ENCODE peak calls at places on chromosomes 1 and 21, in seven cellular contexts. One of them, this sample, is unnamed.

GRCh38 chr1:87243573-87243972 is 85.1 kb upstream of the LMO4 start:
- DNase-seq in HT-29: no peak
- DNase-seq in spleen: no peak
- DNase-seq in fibroblast of mammary gland: peak; percentile 56
- DNase-seq in stimulated activated CD4-positive, alpha-beta T cell treated with anti-CD3 and anti-CD28 coated beads, Interleukin-1b, Interleukin-23, amount 100 ng/mL, for 48 hours: no peak
- DNase-seq in EL: peak; percentile 53
- DNase-seq in activated T-cell treated with anti-CD3 and anti-CD28 coated beads, Interleukin-2, amount 50 U/mL, for 72 hours: no peak
- DNase-seq in this sample: no peak

GRCh38 chr1:76833856-76834255 is 33.4 kb upstream of the ST6GALNAC5 start:
- DNase-seq in activated T-cell treated with anti-CD3 and anti-CD28 coated beads, Interleukin-2, amount 50 U/mL, for 72 hours: no peak
- DNase-seq in stimulated activated CD4-positive, alpha-beta T cell treated with anti-CD3 and anti-CD28 coated beads, Interleukin-1b, Interleukin-23, amount 100 ng/mL, for 48 hours: no peak
- DNase-seq in spleen: no peak
- DNase-seq in EL: no peak
- DNase-seq in HT-29: no peak
- DNase-seq in fibroblast of mammary gland: no peak
- DNase-seq in this sample: no peak

GRCh38 chr1:95431216-95431615 is 197.2 kb downstream of the RWDD3 start:
- DNase-seq in spleen: no peak
- DNase-seq in activated T-cell treated with anti-CD3 and anti-CD28 coated beads, Interleukin-2, amount 50 U/mL, for 72 hours: no peak
- DNase-seq in stimulated activated CD4-positive, alpha-beta T cell treated with anti-CD3 and anti-CD28 coated beads, Interleukin-1b, Interleukin-23, amount 100 ng/mL, for 48 hours: no peak
- DNase-seq in HT-29: no peak
- DNase-seq in fibroblast of mammary gland: no peak
- DNase-seq in EL: no peak
- DNase-seq in this sample: no peak

GRCh38 chr1:67019600-67020136 is 34.3 kb downstream of the SLC35D1 start:
- DNase-seq in activated T-cell treated with anti-CD3 and anti-CD28 coated beads, Interleukin-2, amount 50 U/mL, for 72 hours: no peak
- DNase-seq in fibroblast of mammary gland: peak; percentile 45
- DNase-seq in stimulated activated CD4-positive, alpha-beta T cell treated with anti-CD3 and anti-CD28 coated beads, Interleukin-1b, Interleukin-23, amount 100 ng/mL, for 48 hours: no peak
- DNase-seq in spleen: no peak
- DNase-seq in EL: peak; percentile 91
- DNase-seq in HT-29: no peak
- DNase-seq in this sample: no peak

GRCh38 chr1:83779565-83779964 is 219.4 kb downstream of the TTLL7 start:
- DNase-seq in spleen: no peak
- DNase-seq in fibroblast of mammary gland: no peak
- DNase-seq in EL: no peak
- DNase-seq in stimulated activated CD4-positive, alpha-beta T cell treated with anti-CD3 and anti-CD28 coated beads, Interleukin-1b, Interleukin-23, amount 100 ng/mL, for 48 hours: no peak
- DNase-seq in activated T-cell treated with anti-CD3 and anti-CD28 coated beads, Interleukin-2, amount 50 U/mL, for 72 hours: no peak
- DNase-seq in HT-29: no peak
- DNase-seq in this sample: no peak

GRCh38 chr1:217917277-217917887 is 286.2 kb downstream of the SPATA17 start:
- DNase-seq in activated T-cell treated with anti-CD3 and anti-CD28 coated beads, Interleukin-2, amount 50 U/mL, for 72 hours: no peak
- DNase-seq in spleen: no peak
- DNase-seq in fibroblast of mammary gland: no peak
- DNase-seq in EL: no peak
- DNase-seq in stimulated activated CD4-positive, alpha-beta T cell treated with anti-CD3 and anti-CD28 coated beads, Interleukin-1b, Interleukin-23, amount 100 ng/mL, for 48 hours: no peak
- DNase-seq in HT-29: no peak
- DNase-seq in this sample: no peak

GRCh38 chr1:212597495-212597894 is 11.1 kb upstream of the ATF3 start:
- DNase-seq in activated T-cell treated with anti-CD3 and anti-CD28 coated beads, Interleukin-2, amount 50 U/mL, for 72 hours: no peak
- DNase-seq in spleen: no peak
- DNase-seq in stimulated activated CD4-positive, alpha-beta T cell treated with anti-CD3 and anti-CD28 coated beads, Interleukin-1b, Interleukin-23, amount 100 ng/mL, for 48 hours: no peak
- DNase-seq in EL: peak; percentile 46
- DNase-seq in fibroblast of mammary gland: no peak
- DNase-seq in HT-29: no peak
- DNase-seq in this sample: no peak

GRCh38 chr1:54229281-54229891 is 29.4 kb downstream of the MRPL37 start:
- DNase-seq in HT-29: no peak
- DNase-seq in fibroblast of mammary gland: peak; percentile 53
- DNase-seq in EL: peak; percentile 61
- DNase-seq in stimulated activated CD4-positive, alpha-beta T cell treated with anti-CD3 and anti-CD28 coated beads, Interleukin-1b, Interleukin-23, amount 100 ng/mL, for 48 hours: peak; percentile 32
- DNase-seq in activated T-cell treated with anti-CD3 and anti-CD28 coated beads, Interleukin-2, amount 50 U/mL, for 72 hours: peak; percentile 42
- DNase-seq in spleen: peak; percentile 63
- DNase-seq in this sample: no peak

GRCh38 chr21:35326677-35327076 is 277.6 kb upstream of the RUNX1 start:
- DNase-seq in EL: no peak
- DNase-seq in HT-29: no peak
- DNase-seq in spleen: no peak
- DNase-seq in activated T-cell treated with anti-CD3 and anti-CD28 coated beads, Interleukin-2, amount 50 U/mL, for 72 hours: no peak
- DNase-seq in stimulated activated CD4-positive, alpha-beta T cell treated with anti-CD3 and anti-CD28 coated beads, Interleukin-1b, Interleukin-23, amount 100 ng/mL, for 48 hours: no peak
- DNase-seq in fibroblast of mammary gland: peak; percentile 47
- DNase-seq in this sample: no peak